ENCODE peak calls at places on chromosomes 4 and X, in eight cellular contexts. U, W, I, D, Q, C, R and K are unnamed samples.

GRCh38 chr4:98204236-98204553 is 57.0 kb upstream of the RAP1GDS1 start:
- DNase-seq in I (no peak), Q (no peak), C (no peak), U (no peak), W (no peak), R (no peak), D (no peak), K (no peak)

GRCh38 chr4:18540349-18540748 is 518.8 kb upstream of the LCORL start:
- DNase-seq in Q (no peak), I (no peak), R (no peak), C (no peak), U (no peak), D (peak; percentile 41), W (no peak), K (no peak)

GRCh38 chrX:76148753-76149152 is 24.1 kb upstream of the PBDC1 start:
- DNase-seq in W (peak; percentile 26), U (peak; percentile 60), C (no peak), Q (peak; percentile 29), I (no peak), D (peak; percentile 52), R (peak; percentile 21), K (peak; percentile 42)

GRCh38 chr4:105714932-105715331 is 6.3 kb downstream of the GSTCD start:
- DNase-seq in D (no peak), U (peak; percentile 16), I (no peak), R (no peak), W (no peak), Q (no peak), C (no peak), K (no peak)

GRCh38 chr4:173860079-173860478 is 330.1 kb upstream of the HAND2 start:
- DNase-seq in Q (no peak), R (no peak), C (no peak), W (no peak), U (no peak), I (no peak), D (no peak), K (no peak)

GRCh38 chr4:151046609-151047008 is 31.5 kb upstream of the LRBA start:
- DNase-seq in C (no peak), D (no peak), U (no peak), Q (no peak), I (no peak), W (no peak), R (no peak), K (no peak)

GRCh38 chrX:39859991-39860861 is 237.5 kb downstream of the BCOR start:
- DNase-seq in R (peak; percentile 53), W (peak; percentile 46), I (peak; percentile 61), D (peak; percentile 81), C (peak; percentile 66), Q (peak; percentile 65), U (peak; percentile 51), K (peak; percentile 32)

GRCh38 chr4:178632415-178632814 is 1190.2 kb upstream of the AGA start:
- DNase-seq in W (no peak), C (no peak), I (no peak), D (no peak), Q (no peak), U (no peak), R (no peak), K (no peak)

GRCh38 chr4:22720091-22720490 is 27.4 kb downstream of the GBA3 start:
- DNase-seq in R (no peak), W (no peak), I (no peak), D (no peak), C (no peak), U (peak; percentile 60), Q (no peak), K (no peak)

GRCh38 chr4:8697826-8698225 is 105.3 kb downstream of the CPZ start:
- DNase-seq in R (no peak), Q (no peak), C (no peak), I (no peak), D (no peak), W (no peak), U (no peak), K (no peak)

GRCh38 chr4:25658357-25658771 is 2.7 kb downstream of the SLC34A2 start:
- DNase-seq in D (no peak), R (no peak), C (no peak), Q (no peak), I (no peak), U (no peak), W (no peak), K (no peak)

GRCh38 chrX:153643431-153644351 is 3.3 kb upstream of the DUSP9 start:
- DNase-seq in D (no peak), I (no peak), W (peak; percentile 51), C (no peak), R (no peak), Q (peak; percentile 41), U (no peak), K (no peak)

GRCh38 chr4:74006009-74006476 is 7.6 kb upstream of the CXCL5 start:
- DNase-seq in W (no peak), R (no peak), D (no peak), Q (peak; percentile 80), U (peak; percentile 83), I (no peak), C (no peak), K (no peak)

GRCh38 chr4:5969777-5970176 is 48.5 kb downstream of the C4orf50 start:
- DNase-seq in D (no peak), I (no peak), Q (no peak), C (no peak), U (no peak), R (no peak), W (no peak), K (no peak)

GRCh38 chrX:33138677-33139249 is 72.6 kb downstream of the DMD start:
- DNase-seq in C (no peak), U (no peak), Q (no peak), I (no peak), R (no peak), D (no peak), W (no peak), K (no peak)

GRCh38 chr4:176635372-176636261 is 157.1 kb downstream of the VEGFC start:
- DNase-seq in R (no peak), C (no peak), Q (peak; percentile 96), U (peak; percentile 86), W (no peak), I (no peak), D (peak; percentile 68), K (no peak)

GRCh38 chr4:104022871-104023270 is 303.1 kb upstream of the TACR3 start:
- DNase-seq in C (no peak), Q (no peak), R (no peak), D (no peak), W (no peak), U (no peak), I (no peak), K (no peak)

GRCh38 chr4:13654158-13654797 is 26.8 kb upstream of the BOD1L1 start:
- DNase-seq in R (peak; percentile 64), C (no peak), D (peak; percentile 64), U (peak; percentile 76), Q (peak; percentile 86), W (peak; percentile 85), I (peak; percentile 77), K (peak; percentile 81)

GRCh38 chr4:82898322-82899243 is 2.0 kb upstream of the THAP9 start:
- DNase-seq in C (peak; percentile 63), D (peak; percentile 83), W (no peak), U (peak; percentile 82), Q (peak; percentile 95), I (no peak), R (no peak), K (no peak)

GRCh38 chr4:40957281-40957680 is 207.5 kb downstream of the NSUN7 start:
- DNase-seq in W (no peak), C (no peak), R (no peak), Q (no peak), I (no peak), U (no peak), D (no peak), K (no peak)

GRCh38 chrX:136784231-136784630 is 3.5 kb upstream of the ARHGEF6 start:
- DNase-seq in I (no peak), Q (no peak), W (no peak), U (no peak), C (no peak), D (no peak), R (no peak), K (no peak)

GRCh38 chr4:188023682-188024081 is 28.1 kb downstream of the ZFP42 start:
- DNase-seq in U (no peak), D (no peak), Q (no peak), R (no peak), C (no peak), W (no peak), I (no peak), K (no peak)

GRCh38 chrX:1542994-1543725 is 6.2 kb upstream of the P2RY8 start:
- DNase-seq in I (peak; percentile 7), Q (no peak), U (no peak), C (no peak), R (no peak), D (no peak), W (no peak), K (no peak)
- H3K9me3 ChIP-seq in I (no peaks in the 10 kb centered on the region), Q (no peaks in the 10 kb centered on the region), U (no peaks in the 10 kb centered on the region), C (peaks cover 39% of the 10 kb centered on the region), R (no peaks in the 10 kb centered on the region), D (no peaks in the 10 kb centered on the region), W (no peaks in the 10 kb centered on the region), K (no peaks in the 10 kb centered on the region)

DNA sequence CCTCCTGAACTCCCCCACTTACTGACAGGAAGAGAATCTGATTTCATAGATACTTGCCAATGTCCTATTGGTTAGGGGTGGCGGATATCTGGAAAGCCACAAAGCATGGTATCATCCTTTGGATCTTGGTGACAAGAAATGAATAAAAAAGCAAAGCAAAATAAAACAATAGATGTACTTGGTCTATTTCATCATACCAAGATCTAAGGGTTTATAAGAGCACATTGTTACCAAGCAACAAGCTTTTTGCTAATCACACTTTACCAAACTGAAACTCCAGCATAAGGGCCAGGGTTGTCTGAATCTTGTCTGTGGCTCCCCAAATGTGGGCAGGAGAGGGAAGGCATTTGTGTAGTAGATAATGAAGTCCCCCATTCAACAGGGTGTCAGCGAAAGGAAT is 125.1 kb upstream of the SMIM10 start:
- DNase-seq in C (no peak), I (no peak), Q (no peak), U (no peak), W (no peak), R (no peak), D (no peak), K (no peak)
- H3K27me3 ChIP-seq in C (no peaks in the 10 kb centered on the region), I (no peaks in the 10 kb centered on the region), Q (no peaks in the 10 kb centered on the region), U (no peaks in the 10 kb centered on the region), W (no peaks in the 10 kb centered on the region), R (no peaks in the 10 kb centered on the region), D (no peaks in the 10 kb centered on the region), K (no peaks in the 10 kb centered on the region)

GRCh38 chr4:127174168-127174567 is 458.6 kb upstream of the INTU start:
- DNase-seq in U (no peak), D (no peak), Q (no peak), W (no peak), C (no peak), R (no peak), I (no peak), K (no peak)
- H3K9me3 ChIP-seq in U (no peaks in the 10 kb centered on the region), D (peaks cover 4% of the 10 kb centered on the region), Q (no peaks in the 10 kb centered on the region), W (no peaks in the 10 kb centered on the region), C (no peaks in the 10 kb centered on the region), R (no peaks in the 10 kb centered on the region), I (no peaks in the 10 kb centered on the region), K (no peaks in the 10 kb centered on the region)

DNA sequence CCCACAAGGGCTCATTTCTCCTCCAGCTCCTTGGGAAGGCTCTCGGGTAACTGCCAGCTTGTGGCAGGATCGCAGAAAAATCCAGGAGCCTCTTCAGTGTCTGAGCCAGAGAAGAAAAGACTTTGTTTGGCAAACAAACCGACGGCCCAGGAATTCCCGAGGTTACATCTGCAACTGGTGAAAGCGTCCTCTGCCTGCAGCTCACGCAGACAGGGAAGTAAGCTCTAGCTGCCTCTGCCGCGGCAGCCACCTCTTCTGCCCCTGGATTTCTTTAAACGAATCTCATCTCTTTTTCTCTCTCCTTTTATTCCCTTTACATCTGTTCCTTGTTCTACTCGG is 289 bp downstream of the DCHS2 start:
- DNase-seq in Q (peak; percentile 35), C (no peak), U (peak; percentile 31), D (no peak), R (no peak), I (no peak), W (peak; percentile 46), K (no peak)
- H3K27me3 ChIP-seq in Q (peaks cover 57% of the 10 kb centered on the region), C (peaks cover 36% of the 10 kb centered on the region), U (peaks cover 8% of the 10 kb centered on the region), D (peaks cover 35% of the 10 kb centered on the region), R (peaks cover 13% of the 10 kb centered on the region), I (peaks cover 9% of the 10 kb centered on the region), W (peaks cover 81% of the 10 kb centered on the region), K (peaks cover 45% of the 10 kb centered on the region)